ENCODE peak calls at places on chromosomes 4 and X, in seven cellular contexts. One of them, this sample, is unnamed.

GRCh38 chrX:52504551-52504950 is 8.9 kb downstream of the XAGE1A start:
- DNase-seq in CD8-positive, alpha-beta T cell: no peak
- DNase-seq in IMR-90: no peak
- DNase-seq in GM23248: no peak
- DNase-seq in left ventricle myocardium inferior: no peak
- DNase-seq in HAP-1: no peak
- DNase-seq in breast epithelium: no peak
- DNase-seq in this sample: no peak

GRCh38 chrX:136047969-136048368 is 62.7 kb downstream of the SLC9A6 start:
- DNase-seq in CD8-positive, alpha-beta T cell: no peak
- DNase-seq in IMR-90: peak; percentile 55
- DNase-seq in GM23248: peak; percentile 82
- DNase-seq in left ventricle myocardium inferior: no peak
- DNase-seq in HAP-1: no peak
- DNase-seq in breast epithelium: no peak
- DNase-seq in this sample: no peak

GRCh38 chrX:13790206-13791131 is 26.4 kb downstream of the GPM6B start:
- DNase-seq in CD8-positive, alpha-beta T cell: no peak
- DNase-seq in IMR-90: no peak
- DNase-seq in GM23248: no peak
- DNase-seq in left ventricle myocardium inferior: no peak
- DNase-seq in HAP-1: no peak
- DNase-seq in breast epithelium: peak; percentile 34
- DNase-seq in this sample: no peak

GRCh38 chrX:10014462-10015373 is 47.6 kb downstream of the CLDN34 start:
- DNase-seq in CD8-positive, alpha-beta T cell: peak; percentile 75
- DNase-seq in IMR-90: peak; percentile 84
- DNase-seq in GM23248: peak; percentile 87
- DNase-seq in left ventricle myocardium inferior: peak; percentile 91
- DNase-seq in HAP-1: peak; percentile 94
- DNase-seq in breast epithelium: peak; percentile 75
- DNase-seq in this sample: peak; percentile 80

GRCh38 chrX:65874765-65875164 is 165.1 kb downstream of the VSIG4 start:
- DNase-seq in CD8-positive, alpha-beta T cell: no peak
- DNase-seq in IMR-90: no peak
- DNase-seq in GM23248: peak; percentile 1
- DNase-seq in left ventricle myocardium inferior: no peak
- DNase-seq in HAP-1: no peak
- DNase-seq in breast epithelium: no peak
- DNase-seq in this sample: no peak

GRCh38 chrX:6226053-6226645 is 2.5 kb downstream of the NLGN4X start:
- DNase-seq in CD8-positive, alpha-beta T cell: no peak
- DNase-seq in IMR-90: no peak
- DNase-seq in GM23248: no peak
- DNase-seq in left ventricle myocardium inferior: peak; percentile 11
- DNase-seq in HAP-1: no peak
- DNase-seq in breast epithelium: no peak
- DNase-seq in this sample: no peak

GRCh38 chr4:102578819-102579218 is 77.7 kb downstream of the NFKB1 start:
- DNase-seq in CD8-positive, alpha-beta T cell: no peak
- DNase-seq in IMR-90: no peak
- DNase-seq in GM23248: no peak
- DNase-seq in left ventricle myocardium inferior: no peak
- DNase-seq in HAP-1: no peak
- DNase-seq in breast epithelium: no peak
- DNase-seq in this sample: no peak

GRCh38 chr4:23631255-23631950 is 258.4 kb downstream of the PPARGC1A start:
- DNase-seq in CD8-positive, alpha-beta T cell: no peak
- DNase-seq in IMR-90: no peak
- DNase-seq in GM23248: no peak
- DNase-seq in left ventricle myocardium inferior: no peak
- DNase-seq in HAP-1: no peak
- DNase-seq in breast epithelium: no peak
- DNase-seq in this sample: no peak

GRCh38 chr4:85411386-85411785 is 63.6 kb upstream of the ARHGAP24 start:
- DNase-seq in CD8-positive, alpha-beta T cell: no peak
- DNase-seq in IMR-90: no peak
- DNase-seq in GM23248: no peak
- DNase-seq in left ventricle myocardium inferior: no peak
- DNase-seq in HAP-1: no peak
- DNase-seq in breast epithelium: no peak
- DNase-seq in this sample: no peak

GRCh38 chr4:16226816-16227461 is 668 bp upstream of the TAPT1 start:
- DNase-seq in CD8-positive, alpha-beta T cell: peak; percentile 24
- DNase-seq in IMR-90: no peak
- DNase-seq in GM23248: peak; percentile 66
- DNase-seq in left ventricle myocardium inferior: peak; percentile 71
- DNase-seq in HAP-1: peak; percentile 71
- DNase-seq in breast epithelium: peak; percentile 48
- DNase-seq in this sample: peak; percentile 69

GRCh38 chrX:68695206-68695845 is 47.9 kb downstream of the STARD8 start:
- DNase-seq in CD8-positive, alpha-beta T cell: no peak
- DNase-seq in IMR-90: no peak
- DNase-seq in GM23248: peak; percentile 34
- DNase-seq in left ventricle myocardium inferior: no peak
- DNase-seq in HAP-1: no peak
- DNase-seq in breast epithelium: no peak
- DNase-seq in this sample: no peak

GRCh38 chr4:10640535-10641159 is 43.9 kb downstream of the CLNK start:
- DNase-seq in CD8-positive, alpha-beta T cell: no peak
- DNase-seq in IMR-90: no peak
- DNase-seq in GM23248: no peak
- DNase-seq in left ventricle myocardium inferior: peak; percentile 15
- DNase-seq in HAP-1: no peak
- DNase-seq in breast epithelium: no peak
- DNase-seq in this sample: no peak

GRCh38 chrX:2638279-2638678 is 52.8 kb upstream of the CD99 start:
- DNase-seq in CD8-positive, alpha-beta T cell: no peak
- DNase-seq in IMR-90: no peak
- DNase-seq in GM23248: no peak
- DNase-seq in left ventricle myocardium inferior: no peak
- DNase-seq in HAP-1: no peak
- DNase-seq in breast epithelium: no peak
- DNase-seq in this sample: no peak

GRCh38 chr4:139902328-139903217 is 237.0 kb downstream of the MGST2 start:
- DNase-seq in CD8-positive, alpha-beta T cell: no peak
- DNase-seq in IMR-90: peak; percentile 20
- DNase-seq in GM23248: peak; percentile 61
- DNase-seq in left ventricle myocardium inferior: no peak
- DNase-seq in HAP-1: no peak
- DNase-seq in breast epithelium: no peak
- DNase-seq in this sample: no peak

GRCh38 chr4:159103406-159104131 is 690 bp downstream of the RAPGEF2 start:
- DNase-seq in CD8-positive, alpha-beta T cell: peak; percentile 40
- DNase-seq in IMR-90: peak; percentile 23
- DNase-seq in GM23248: peak; percentile 80
- DNase-seq in left ventricle myocardium inferior: peak; percentile 70
- DNase-seq in HAP-1: peak; percentile 54
- DNase-seq in breast epithelium: peak; percentile 43
- DNase-seq in this sample: no peak

GRCh38 chrX:84188320-84188834 is 378 bp upstream of the RPS6KA6 start:
- DNase-seq in CD8-positive, alpha-beta T cell: peak; percentile 30
- DNase-seq in IMR-90: peak; percentile 64
- DNase-seq in GM23248: peak; percentile 70
- DNase-seq in left ventricle myocardium inferior: peak; percentile 14
- DNase-seq in HAP-1: peak; percentile 53
- DNase-seq in breast epithelium: peak; percentile 35
- DNase-seq in this sample: no peak

GRCh38 chr4:169270156-169270809 is 473 bp downstream of the SH3RF1 start:
- DNase-seq in CD8-positive, alpha-beta T cell: no peak
- DNase-seq in IMR-90: no peak
- DNase-seq in GM23248: peak; percentile 61
- DNase-seq in left ventricle myocardium inferior: peak; percentile 75
- DNase-seq in HAP-1: peak; percentile 64
- DNase-seq in breast epithelium: peak; percentile 37
- DNase-seq in this sample: peak; percentile 70

DNA sequence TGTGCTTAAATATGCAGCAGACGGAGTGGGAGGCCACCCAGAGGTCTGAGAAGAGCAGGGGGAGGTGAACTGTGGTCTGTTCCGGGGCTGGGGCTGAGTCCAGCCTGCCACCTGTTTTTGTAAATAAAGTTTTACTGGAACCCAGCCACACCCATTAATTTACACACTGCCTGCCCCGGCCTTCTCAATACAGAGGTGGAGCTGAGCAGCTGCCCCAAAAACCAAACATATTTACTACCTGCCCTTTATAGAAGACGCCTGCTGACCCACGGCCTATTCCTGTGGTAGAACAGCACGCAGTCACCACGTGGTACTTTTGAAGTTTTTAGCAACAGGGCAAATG is 45.9 kb downstream of the FGFRL1 start:
- DNase-seq in CD8-positive, alpha-beta T cell: no peak
- DNase-seq in IMR-90: no peak
- DNase-seq in GM23248: no peak
- DNase-seq in left ventricle myocardium inferior: no peak
- DNase-seq in HAP-1: no peak
- DNase-seq in breast epithelium: no peak
- DNase-seq in this sample: no peak
- H3K27me3 ChIP-seq in CD8-positive, alpha-beta T cell: no peaks in the 10 kb centered on the region
- H3K27me3 ChIP-seq in IMR-90: peaks cover 63% of the 10 kb centered on the region
- H3K27me3 ChIP-seq in GM23248: peaks cover 9% of the 10 kb centered on the region
- H3K27me3 ChIP-seq in left ventricle myocardium inferior: peaks cover 78% of the 10 kb centered on the region
- H3K27me3 ChIP-seq in HAP-1: peaks cover 48% of the 10 kb centered on the region
- H3K27me3 ChIP-seq in breast epithelium: peaks cover 52% of the 10 kb centered on the region
- H3K27me3 ChIP-seq in this sample: no peaks in the 10 kb centered on the region

DNA sequence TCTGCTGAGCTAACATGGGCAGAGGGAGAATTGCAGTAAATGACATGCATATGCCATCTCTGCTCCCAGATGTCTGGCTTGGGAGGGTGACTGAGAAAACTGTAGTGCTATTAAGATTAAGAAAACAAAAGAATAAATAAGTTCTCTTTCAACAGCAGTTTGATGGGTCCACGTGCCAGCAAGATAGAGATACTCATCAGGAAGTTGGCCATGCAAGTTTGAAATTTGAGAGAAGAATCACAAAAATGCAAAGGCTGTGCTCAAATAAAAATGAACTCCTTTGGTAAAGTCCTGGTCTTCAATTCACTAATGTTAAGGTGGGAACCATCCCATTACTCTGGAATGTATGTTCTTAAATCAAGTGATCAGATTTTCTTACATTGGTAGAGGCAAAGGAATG is 7.1 kb downstream of the NFXL1 start:
- DNase-seq in CD8-positive, alpha-beta T cell: no peak
- DNase-seq in IMR-90: no peak
- DNase-seq in GM23248: peak; percentile 20
- DNase-seq in left ventricle myocardium inferior: no peak
- DNase-seq in HAP-1: no peak
- DNase-seq in breast epithelium: no peak
- DNase-seq in this sample: no peak
- H3K4me1 ChIP-seq in CD8-positive, alpha-beta T cell: peaks cover 6% of the 10 kb centered on the region
- H3K4me1 ChIP-seq in IMR-90: peaks cover 5% of the 10 kb centered on the region
- H3K4me1 ChIP-seq in GM23248: peaks cover 12% of the 10 kb centered on the region
- H3K4me1 ChIP-seq in left ventricle myocardium inferior: no peaks in the 10 kb centered on the region
- H3K4me1 ChIP-seq in HAP-1: peaks cover 20% of the 10 kb centered on the region
- H3K4me1 ChIP-seq in breast epithelium: no peaks in the 10 kb centered on the region
- H3K4me1 ChIP-seq in this sample: no peaks in the 10 kb centered on the region

GRCh38 chrX:139179592-139179991 is 350.9 kb upstream of the F9 start:
- DNase-seq in CD8-positive, alpha-beta T cell: no peak
- DNase-seq in IMR-90: no peak
- DNase-seq in GM23248: no peak
- DNase-seq in left ventricle myocardium inferior: no peak
- DNase-seq in HAP-1: no peak
- DNase-seq in breast epithelium: no peak
- DNase-seq in this sample: no peak

GRCh38 chrX:139178980-139179379 is 351.6 kb upstream of the F9 start:
- DNase-seq in CD8-positive, alpha-beta T cell: no peak
- DNase-seq in IMR-90: no peak
- DNase-seq in GM23248: no peak
- DNase-seq in left ventricle myocardium inferior: no peak
- DNase-seq in HAP-1: no peak
- DNase-seq in breast epithelium: no peak
- DNase-seq in this sample: no peak
- H3K27me3 ChIP-seq in CD8-positive, alpha-beta T cell: no peaks in the 10 kb centered on the region
- H3K27me3 ChIP-seq in IMR-90: no peaks in the 10 kb centered on the region
- H3K27me3 ChIP-seq in GM23248: no peaks in the 10 kb centered on the region
- H3K27me3 ChIP-seq in left ventricle myocardium inferior: no peaks in the 10 kb centered on the region
- H3K27me3 ChIP-seq in HAP-1: no peaks in the 10 kb centered on the region
- H3K27me3 ChIP-seq in breast epithelium: peaks cover 11% of the 10 kb centered on the region
- H3K27me3 ChIP-seq in this sample: no peaks in the 10 kb centered on the region

GRCh38 chrX:71998836-71999509 is 88.3 kb downstream of the NHSL2 start:
- DNase-seq in CD8-positive, alpha-beta T cell: peak; percentile 52
- DNase-seq in IMR-90: no peak
- DNase-seq in GM23248: peak; percentile 51
- DNase-seq in left ventricle myocardium inferior: no peak
- DNase-seq in HAP-1: peak; percentile 70
- DNase-seq in breast epithelium: no peak
- DNase-seq in this sample: no peak
- H3K4me1 ChIP-seq in CD8-positive, alpha-beta T cell: no peaks in the 10 kb centered on the region
- H3K4me1 ChIP-seq in IMR-90: no peaks in the 10 kb centered on the region
- H3K4me1 ChIP-seq in GM23248: peaks cover 9% of the 10 kb centered on the region
- H3K4me1 ChIP-seq in left ventricle myocardium inferior: peaks cover 11% of the 10 kb centered on the region
- H3K4me1 ChIP-seq in HAP-1: no peaks in the 10 kb centered on the region
- H3K4me1 ChIP-seq in breast epithelium: no peaks in the 10 kb centered on the region
- H3K4me1 ChIP-seq in this sample: no peaks in the 10 kb centered on the region

DNA sequence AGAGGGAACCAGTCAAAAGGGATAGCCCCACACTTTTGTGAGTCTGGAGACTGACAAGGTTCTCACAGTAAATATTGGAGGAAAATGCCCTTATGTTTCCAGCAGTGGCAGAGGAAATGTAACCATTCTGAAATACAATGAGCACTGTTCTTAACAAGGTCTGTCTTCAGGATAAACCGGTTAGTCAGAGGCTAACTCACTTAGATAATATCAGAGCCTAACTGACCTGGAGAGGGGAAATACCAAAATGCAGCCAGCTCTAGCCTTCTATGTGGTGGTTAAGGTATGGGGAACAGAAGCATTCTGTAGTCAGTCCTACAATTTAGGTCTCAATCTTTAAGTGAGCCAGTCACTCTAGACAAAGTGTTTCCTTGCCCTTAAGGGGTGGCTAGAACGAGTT is 70.8 kb downstream of the TBCK start:
- DNase-seq in CD8-positive, alpha-beta T cell: no peak
- DNase-seq in IMR-90: peak; percentile 1
- DNase-seq in GM23248: no peak
- DNase-seq in left ventricle myocardium inferior: no peak
- DNase-seq in HAP-1: no peak
- DNase-seq in breast epithelium: no peak
- DNase-seq in this sample: no peak
- H3K27me3 ChIP-seq in CD8-positive, alpha-beta T cell: no peaks in the 10 kb centered on the region
- H3K27me3 ChIP-seq in IMR-90: no peaks in the 10 kb centered on the region
- H3K27me3 ChIP-seq in GM23248: no peaks in the 10 kb centered on the region
- H3K27me3 ChIP-seq in left ventricle myocardium inferior: no peaks in the 10 kb centered on the region
- H3K27me3 ChIP-seq in HAP-1: no peaks in the 10 kb centered on the region
- H3K27me3 ChIP-seq in breast epithelium: no peaks in the 10 kb centered on the region
- H3K27me3 ChIP-seq in this sample: no peaks in the 10 kb centered on the region

GRCh38 chr4:6902318-6903042 is 7.1 kb upstream of the TBC1D14 start:
- DNase-seq in CD8-positive, alpha-beta T cell: no peak
- DNase-seq in IMR-90: no peak
- DNase-seq in GM23248: no peak
- DNase-seq in left ventricle myocardium inferior: no peak
- DNase-seq in HAP-1: no peak
- DNase-seq in breast epithelium: no peak
- DNase-seq in this sample: no peak
- H3K4me1 ChIP-seq in CD8-positive, alpha-beta T cell: peaks cover 19% of the 10 kb centered on the region
- H3K4me1 ChIP-seq in IMR-90: peaks cover 3% of the 10 kb centered on the region
- H3K4me1 ChIP-seq in GM23248: no peaks in the 10 kb centered on the region
- H3K4me1 ChIP-seq in left ventricle myocardium inferior: peaks cover 14% of the 10 kb centered on the region
- H3K4me1 ChIP-seq in HAP-1: no peaks in the 10 kb centered on the region
- H3K4me1 ChIP-seq in breast epithelium: no peaks in the 10 kb centered on the region
- H3K4me1 ChIP-seq in this sample: no peaks in the 10 kb centered on the region

This sample was measured in right atrium auricular region.